ENCODE peak calls at places on chromosomes 2 and 18, in four cellular contexts. J is ovary, S is neural progenitor cell, W is COR-L47. B is an unnamed sample.

GRCh38 chr2:110106642-110107041 is 9.0 kb downstream of the MALL start:
- DNase-seq in J (no peak), W (no peak), S (no peak), B (no peak)

GRCh38 chr2:168528469-168528868 is 72.4 kb downstream of the CERS6 start:
- DNase-seq in S (no peak), J (no peak), W (no peak), B (no peak)

GRCh38 chr2:98870516-98871158 is 65.4 kb downstream of the CRACDL start:
- DNase-seq in J (no peak), S (peak), W (peak), B (no peak)

GRCh38 chr2:214412679-214413078 is 1.8 kb downstream of the VWC2L start:
- DNase-seq in J (no peak), W (no peak), S (no peak), B (no peak)

GRCh38 chr2:119679526-119679837 is 481 bp downstream of the TMEM177 start:
- DNase-seq in W (no peak), J (no peak), S (no peak), B (no peak)

GRCh38 chr2:172600644-172601043 is 44.8 kb downstream of the PDK1 start:
- DNase-seq in W (no peak), J (no peak), S (no peak), B (no peak)

GRCh38 chr2:28437142-28437835 is 44.6 kb downstream of the FOSL2 start:
- DNase-seq in W (no peak), S (no peak), J (no peak), B (no peak)

GRCh38 chr2:40030451-40030975 is 251.5 kb upstream of the THUMPD2 start:
- DNase-seq in W (no peak), S (no peak), J (no peak), B (no peak)

GRCh38 chr18:79608069-79608468 is 71.5 kb upstream of the CTDP1 start:
- DNase-seq in W (no peak), J (no peak), S (no peak), B (no peak)

GRCh38 chr2:205895981-205896655 is 189.9 kb downstream of the INO80D start:
- DNase-seq in S (no peak), W (no peak), J (no peak), B (no peak)

GRCh38 chr18:11982981-11983380 is 1.7 kb downstream of the IMPA2 start:
- DNase-seq in J (no peak), S (no peak), W (no peak), B (no peak)

GRCh38 chr18:33560686-33561370 is 17.2 kb upstream of the ASXL3 start:
- DNase-seq in S (peak), W (peak), J (no peak), B (no peak)

GRCh38 chr18:47986724-47987455 is 56.4 kb upstream of the SMAD2 start:
- DNase-seq in W (no peak), J (no peak), S (no peak), B (no peak)

GRCh38 chr2:43199492-43200481 is 26.6 kb downstream of the ZFP36L2 start:
- DNase-seq in W (no peak), J (no peak), S (no peak), B (no peak)

GRCh38 chr2:79670198-79670597 is 157.3 kb downstream of the CTNNA2 start:
- DNase-seq in J (no peak), S (peak), W (no peak), B (no peak)

GRCh38 chr18:23259701-23260661 is 124.7 kb downstream of the CABLES1 start:
- DNase-seq in J (peak), W (peak), S (peak), B (peak)

GRCh38 chr2:165863816-165864221 is 69.8 kb upstream of the GALNT3 start:
- DNase-seq in W (peak), S (peak), J (no peak), B (no peak)

GRCh38 chr2:24365051-24365450 is 4.7 kb upstream of the ITSN2 start:
- DNase-seq in J (peak), S (no peak), W (no peak), B (peak)

GRCh38 chr2:189439342-189439741 is 1.9 kb upstream of the WDR75 start:
- DNase-seq in W (no peak), S (peak), J (no peak), B (no peak)

GRCh38 chr2:42979416-42979869 is 187.1 kb upstream of the HAAO start:
- DNase-seq in W (no peak), J (peak), S (no peak), B (no peak)

GRCh38 chr2:11520092-11520693 is 13.7 kb upstream of the GREB1 start:
- DNase-seq in S (no peak), W (no peak), J (no peak), B (no peak)

GRCh38 chr2:166614027-166614426 is 120.0 kb upstream of the SCN7A start:
- DNase-seq in W (peak), J (no peak), S (peak), B (no peak)

GRCh38 chr18:8890957-8891464 is 185.7 kb downstream of the MTCL1 start:
- DNase-seq in W (peak), S (peak), J (no peak), B (no peak)

GRCh38 chr18:60508108-60508507 is 135.5 kb upstream of the MC4R start:
- DNase-seq in W (peak), S (no peak), J (no peak), B (no peak)